ENCODE peak calls at places on chromosome 11, in ten cellular contexts. R is cardiac muscle cell, C is mammary epithelial cell, K is psoas muscle, I is activated B cell treated with CpG ODN at 0.5 μM for 24 hours, J is choroid plexus epithelial cell, A is neural crest cell, E is BE2C, T is PC-9, W is spleen. G is an unnamed sample.

GRCh38 chr11:100851584-100852152 is 164.6 kb downstream of the ARHGAP42 start:
- DNase-seq in R (no peak), C (peak; percentile 49), K (no peak), I (no peak), J (no peak), A (no peak), E (no peak), T (no peak), W (no peak), G (peak; percentile 54)

GRCh38 chr11:106872246-106872645 is 146.0 kb downstream of the GUCY1A2 start:
- DNase-seq in R (peak; percentile 10), C (no peak), K (no peak), I (no peak), J (peak; percentile 51), A (no peak), E (no peak), T (no peak), W (no peak), G (no peak)

GRCh38 chr11:2483426-2483825 is 38.6 kb downstream of the KCNQ1 start:
- DNase-seq in R (no peak), C (no peak), K (no peak), I (no peak), J (no peak), A (no peak), E (no peak), T (no peak), W (no peak), G (no peak)

GRCh38 chr11:127006311-127006710 is 5.7 kb upstream of the KIRREL3 start:
- DNase-seq in R (no peak), C (peak; percentile 43), K (no peak), I (no peak), J (no peak), A (no peak), E (no peak), T (no peak), W (no peak), G (no peak)

GRCh38 chr11:112348480-112349029 is 87.9 kb upstream of the PLET1 start:
- DNase-seq in R (no peak), C (no peak), K (no peak), I (no peak), J (no peak), A (no peak), E (no peak), T (no peak), W (no peak), G (no peak)

GRCh38 chr11:44815917-44816456 is 89.2 kb downstream of the TSPAN18 start:
- DNase-seq in R (no peak), C (no peak), K (no peak), I (no peak), J (no peak), A (no peak), E (no peak), T (no peak), W (peak; percentile 27), G (no peak)

GRCh38 chr11:70399681-70400112 is 1.4 kb downstream of the CTTN start:
- DNase-seq in R (peak; percentile 97), C (peak; percentile 92), K (peak; percentile 90), I (no peak), J (peak; percentile 97), A (no peak), E (no peak), T (peak; percentile 93), W (no peak), G (peak; percentile 88)

GRCh38 chr11:2801711-2802388 is 83.7 kb downstream of the CDKN1C start:
- DNase-seq in R (no peak), C (no peak), K (peak; percentile 10), I (peak; percentile 5), J (no peak), A (no peak), E (peak; percentile 2), T (no peak), W (peak; percentile 71), G (no peak)

GRCh38 chr11:76201672-76202412 is 4.5 kb downstream of the WNT11 start:
- DNase-seq in R (no peak), C (no peak), K (peak; percentile 6), I (no peak), J (no peak), A (no peak), E (no peak), T (peak; percentile 21), W (no peak), G (no peak)

GRCh38 chr11:1005913-1006312 is 30.6 kb downstream of the MUC6 start:
- DNase-seq in R (no peak), C (no peak), K (peak; percentile 48), I (no peak), J (no peak), A (no peak), E (peak; percentile 88), T (no peak), W (no peak), G (peak; percentile 31)

GRCh38 chr11:69333906-69334305 is 40.0 kb downstream of the MYEOV start:
- DNase-seq in R (no peak), C (no peak), K (no peak), I (no peak), J (no peak), A (no peak), E (no peak), T (no peak), W (no peak), G (no peak)

GRCh38 chr11:118406599-118407166 is 5.3 kb downstream of the ATP5MG start:
- DNase-seq in R (peak; percentile 26), C (no peak), K (no peak), I (no peak), J (peak; percentile 78), A (no peak), E (no peak), T (no peak), W (no peak), G (no peak)

DNA sequence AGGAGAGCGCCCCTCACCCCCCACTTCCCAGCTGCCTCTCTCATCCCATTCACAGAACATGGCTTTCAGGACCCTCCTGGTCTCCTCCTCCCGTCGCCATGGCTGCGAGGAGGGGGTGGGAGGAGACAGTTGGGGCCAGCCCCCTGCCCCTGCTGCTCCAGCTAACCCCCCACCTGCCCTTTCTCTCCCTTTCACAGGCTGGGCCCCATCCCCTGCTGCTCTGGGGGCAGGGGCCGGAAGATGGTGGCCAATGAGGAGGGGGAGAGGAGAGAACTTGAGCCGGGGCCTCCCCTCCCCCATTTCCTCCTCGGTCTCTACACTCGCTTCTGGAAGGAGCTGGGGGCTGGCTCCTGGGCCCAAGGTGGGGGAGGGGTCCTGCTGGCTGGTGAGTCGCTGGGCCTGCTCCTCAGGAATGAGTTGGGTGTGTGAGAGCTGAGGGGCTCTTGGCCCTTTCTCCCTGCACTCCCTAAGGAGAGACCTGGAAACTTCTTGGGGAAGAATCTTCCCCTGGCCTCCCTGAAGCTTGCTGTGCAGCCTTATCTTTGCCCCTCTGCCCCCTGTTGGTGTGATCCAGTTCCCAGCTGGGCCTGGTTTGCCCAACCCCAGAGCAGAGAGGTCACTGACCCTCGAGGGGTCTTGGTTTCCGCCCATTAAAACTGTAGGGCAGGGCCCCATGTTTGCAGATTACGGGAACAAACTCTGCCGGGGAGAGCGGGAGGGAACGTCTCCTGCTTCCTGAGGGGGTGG is 10.2 kb downstream of the YPEL4 start:
- DNase-seq in R (peak; percentile 85), C (no peak), K (no peak), I (no peak), J (peak; percentile 89), A (peak; percentile 92), E (peak; percentile 28), T (peak; percentile 43), W (no peak), G (no peak)
- TF ChIP-seq CTCF in R (no peak), C (no peak), K (no peak), I (no peak), J (no peak), A (peak; percentile 30), E (no peak), T (no peak), W (no peak), G (no peak)

GRCh38 chr11:4156571-4156970 is 62.0 kb downstream of the RRM1 start:
- DNase-seq in R (no peak), C (no peak), K (no peak), I (no peak), J (no peak), A (no peak), E (no peak), T (no peak), W (no peak), G (no peak)
- TF ChIP-seq CTCF in R (no peak), C (no peak), K (no peak), I (no peak), J (no peak), A (no peak), E (no peak), T (no peak), W (no peak), G (no peak)

GRCh38 chr11:22635689-22636088 is 10.1 kb upstream of the FANCF start:
- DNase-seq in R (no peak), C (no peak), K (no peak), I (no peak), J (no peak), A (no peak), E (no peak), T (no peak), W (no peak), G (no peak)

GRCh38 chr11:22634897-22635629 is 9.4 kb upstream of the FANCF start:
- DNase-seq in R (peak; percentile 48), C (peak; percentile 29), K (no peak), I (no peak), J (peak; percentile 71), A (no peak), E (peak; percentile 71), T (peak; percentile 22), W (peak; percentile 40), G (peak; percentile 35)

GRCh38 chr11:22633354-22633902 is 7.8 kb upstream of the FANCF start:
- DNase-seq in R (no peak), C (no peak), K (no peak), I (no peak), J (no peak), A (no peak), E (no peak), T (no peak), W (no peak), G (no peak)
- TF ChIP-seq CTCF in R (no peak), C (no peak), K (no peak), I (no peak), J (peak; percentile 17), A (peak; percentile 29), E (no peak), T (peak; percentile 18), W (no peak), G (no peak)

GRCh38 chr11:80505771-80506170 is 1064.9 kb upstream of the TENM4 start:
- DNase-seq in R (no peak), C (no peak), K (no peak), I (no peak), J (no peak), A (no peak), E (no peak), T (peak; percentile 34), W (no peak), G (no peak)

GRCh38 chr11:80503990-80504389 is 1063.2 kb upstream of the TENM4 start:
- DNase-seq in R (no peak), C (no peak), K (no peak), I (no peak), J (no peak), A (no peak), E (no peak), T (no peak), W (no peak), G (no peak)

DNA sequence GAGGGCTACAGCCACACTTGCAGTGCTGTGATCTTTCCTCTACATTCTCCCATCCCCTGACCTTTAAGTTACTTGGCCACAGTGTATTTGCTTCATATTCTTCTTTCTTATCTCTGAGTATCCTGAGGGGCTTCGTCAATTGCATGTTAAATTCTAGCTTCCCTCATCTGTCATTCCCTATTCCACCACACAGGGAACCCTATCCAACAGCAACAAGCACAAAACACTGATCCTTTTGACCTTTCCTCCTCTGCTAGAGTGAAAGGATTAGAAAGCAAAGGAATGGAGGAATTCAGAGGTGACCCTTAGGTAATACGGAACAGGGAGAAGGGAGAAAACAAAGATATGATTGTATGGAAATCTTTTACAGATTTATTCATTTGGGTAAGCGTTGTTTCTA is 1061.7 kb upstream of the TENM4 start:
- DNase-seq in R (no peak), C (no peak), K (no peak), I (no peak), J (no peak), A (no peak), E (no peak), T (no peak), W (no peak), G (no peak)
- TF ChIP-seq CTCF in R (no peak), C (no peak), K (no peak), I (no peak), J (no peak), A (no peak), E (no peak), T (no peak), W (no peak), G (no peak)

G was measured in bronchial epithelial cell.